ENCODE peak calls at places on chromosome 11, in eight cellular contexts. M is A549; Q is HAP-1; U is lung; J is CD8-positive, alpha-beta memory T cell; W is RWPE2; Y is prostate gland; C is adrenal gland. X is an unnamed sample.

GRCh38 chr11:121300313-121300971 is 7.9 kb downstream of the SC5D start:
- DNase-seq in M (no peak), Q (no peak), U (peak; percentile 38), J (no peak), W (no peak), Y (peak; percentile 36), C (no peak), X (no peak)

GRCh38 chr11:61895718-61896059 is 4.3 kb upstream of the FADS3 start:
- DNase-seq in M (no peak), Q (no peak), U (no peak), J (no peak), W (no peak), Y (no peak), C (no peak), X (no peak)

GRCh38 chr11:3132831-3133455 is 32.2 kb downstream of the OSBPL5 start:
- DNase-seq in M (no peak), Q (no peak), U (no peak), J (peak; percentile 37), W (peak; percentile 49), Y (no peak), C (no peak), X (peak; percentile 3)

GRCh38 chr11:34840736-34841386 is 75.3 kb downstream of the APIP start:
- DNase-seq in M (no peak), Q (peak; percentile 44), U (peak; percentile 37), J (no peak), W (no peak), Y (no peak), C (no peak), X (peak; percentile 15)

GRCh38 chr11:134360050-134360835 is 28.5 kb downstream of the GLB1L2 start:
- DNase-seq in M (peak; percentile 78), Q (peak; percentile 93), U (peak; percentile 65), J (peak; percentile 73), W (no peak), Y (peak; percentile 70), C (peak; percentile 85), X (peak; percentile 92)

GRCh38 chr11:120566176-120566575 is 54.6 kb downstream of the GRIK4 start:
- DNase-seq in M (no peak), Q (no peak), U (no peak), J (no peak), W (no peak), Y (no peak), C (no peak), X (no peak)

GRCh38 chr11:1392111-1392510 is 2.4 kb downstream of the BRSK2 start:
- DNase-seq in M (no peak), Q (no peak), U (no peak), J (no peak), W (no peak), Y (no peak), C (no peak), X (no peak)

GRCh38 chr11:118522571-118523072 is 4.7 kb upstream of the TTC36 start:
- DNase-seq in M (no peak), Q (peak; percentile 26), U (no peak), J (no peak), W (no peak), Y (no peak), C (no peak), X (peak; percentile 46)

GRCh38 chr11:45924927-45925326 is 2.5 kb downstream of the LARGE2 start:
- DNase-seq in M (no peak), Q (no peak), U (no peak), J (no peak), W (no peak), Y (no peak), C (no peak), X (no peak)

GRCh38 chr11:65274734-65275682 is 13.2 kb downstream of the POLA2 start:
- DNase-seq in M (peak; percentile 66), Q (peak; percentile 79), U (peak; percentile 84), J (peak; percentile 56), W (no peak), Y (peak; percentile 79), C (peak; percentile 84), X (peak; percentile 69)

GRCh38 chr11:82775736-82776346 is 42.2 kb upstream of the FAM181B start:
- DNase-seq in M (peak; percentile 42), Q (peak; percentile 81), U (no peak), J (no peak), W (no peak), Y (no peak), C (no peak), X (peak; percentile 75)

GRCh38 chr11:96122601-96123044 is 198.7 kb upstream of the MTMR2 start:
- DNase-seq in M (no peak), Q (no peak), U (no peak), J (no peak), W (peak; percentile 61), Y (peak; percentile 54), C (no peak), X (no peak)

GRCh38 chr11:11427185-11427944 is 74.3 kb upstream of the CSNK2A3 start:
- DNase-seq in M (no peak), Q (no peak), U (no peak), J (no peak), W (no peak), Y (no peak), C (no peak), X (no peak)

GRCh38 chr11:1049911-1050580 is 13.5 kb upstream of the MUC6 start:
- DNase-seq in M (no peak), Q (no peak), U (no peak), J (peak; percentile 48), W (peak; percentile 62), Y (no peak), C (no peak), X (peak; percentile 6)

GRCh38 chr11:12556155-12556554 is 118.1 kb upstream of the TEAD1 start:
- DNase-seq in M (no peak), Q (no peak), U (no peak), J (no peak), W (no peak), Y (no peak), C (no peak), X (no peak)

GRCh38 chr11:28146123-28146751 is 38.0 kb downstream of the METTL15 start:
- DNase-seq in M (peak; percentile 60), Q (no peak), U (no peak), J (no peak), W (no peak), Y (no peak), C (no peak), X (no peak)

GRCh38 chr11:15146271-15147003 is 31.7 kb downstream of the INSC start:
- DNase-seq in M (no peak), Q (no peak), U (no peak), J (no peak), W (no peak), Y (no peak), C (no peak), X (no peak)

GRCh38 chr11:117620131-117620530 is 176.9 kb downstream of the DSCAML1 start:
- DNase-seq in M (no peak), Q (no peak), U (no peak), J (no peak), W (no peak), Y (no peak), C (no peak), X (no peak)

GRCh38 chr11:44955019-44955738 is 4.5 kb upstream of the TP53I11 start:
- DNase-seq in M (peak; percentile 71), Q (no peak), U (peak; percentile 71), J (no peak), W (no peak), Y (no peak), C (no peak), X (peak; percentile 68)

GRCh38 chr11:37786214-37786755 is 1188.2 kb upstream of the RAG2 start:
- DNase-seq in M (no peak), Q (no peak), U (no peak), J (no peak), W (no peak), Y (no peak), C (no peak), X (no peak)

DNA sequence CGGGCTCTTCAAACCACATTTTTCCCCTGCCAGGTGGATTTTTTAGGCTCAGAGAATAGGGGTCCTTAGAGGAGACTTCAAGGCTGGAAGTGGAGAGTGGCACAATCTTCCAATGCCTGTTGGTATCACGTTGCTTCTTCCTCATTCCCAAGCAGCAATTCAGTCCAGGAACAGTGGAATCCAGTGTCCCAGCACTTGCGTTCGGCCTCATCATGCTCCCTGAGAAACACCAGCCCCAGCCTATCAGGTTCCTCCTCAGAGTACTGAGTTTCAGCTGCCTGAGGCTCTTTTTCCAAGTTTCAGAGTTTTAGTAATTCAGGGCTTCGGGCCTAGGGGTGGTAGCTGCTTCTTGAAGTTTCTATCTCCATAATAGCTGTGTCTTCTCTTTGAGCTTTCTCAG is 31.9 kb upstream of the NRGN start:
- DNase-seq in M (no peak), Q (no peak), U (no peak), J (no peak), W (no peak), Y (no peak), C (no peak), X (no peak)
- H3K4me3 ChIP-seq in M (no peak overlapping the region), Q (no peak overlapping the region), U (no peak overlapping the region), J (no peak overlapping the region), W (no peak overlapping the region), Y (no peak overlapping the region), C (no peak overlapping the region), X (no peak overlapping the region)

DNA sequence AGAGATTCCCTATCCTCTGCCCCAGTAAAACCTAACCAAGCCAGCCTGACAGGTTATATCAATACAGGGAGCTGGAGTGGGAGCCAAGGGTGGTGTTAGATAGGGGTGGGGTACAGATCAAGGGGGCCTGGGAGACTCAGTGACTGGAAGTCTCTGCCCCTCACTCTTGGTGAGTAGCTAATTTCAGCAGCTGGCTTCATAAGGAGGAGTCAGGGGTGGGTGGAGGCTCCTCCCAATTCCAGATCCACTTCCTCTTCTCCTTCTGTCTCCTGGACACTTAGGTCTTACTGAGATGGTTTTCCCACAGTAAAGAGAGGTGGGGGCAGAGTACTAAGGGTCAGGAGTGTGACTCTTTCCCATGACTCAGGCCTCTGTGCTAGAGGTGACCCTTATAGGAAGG is 1.2 kb upstream of the VSIG2 start:
- DNase-seq in M (no peak), Q (no peak), U (no peak), J (no peak), W (no peak), Y (no peak), C (no peak), X (no peak)
- H3K4me1 ChIP-seq in M (peaks cover 4% of the 10 kb centered on the region), Q (no peaks in the 10 kb centered on the region), U (peaks cover 24% of the 10 kb centered on the region), J (peaks cover 2% of the 10 kb centered on the region), W (peaks cover 5% of the 10 kb centered on the region), Y (no peaks in the 10 kb centered on the region), C (no peaks in the 10 kb centered on the region), X (no peaks in the 10 kb centered on the region)

DNA sequence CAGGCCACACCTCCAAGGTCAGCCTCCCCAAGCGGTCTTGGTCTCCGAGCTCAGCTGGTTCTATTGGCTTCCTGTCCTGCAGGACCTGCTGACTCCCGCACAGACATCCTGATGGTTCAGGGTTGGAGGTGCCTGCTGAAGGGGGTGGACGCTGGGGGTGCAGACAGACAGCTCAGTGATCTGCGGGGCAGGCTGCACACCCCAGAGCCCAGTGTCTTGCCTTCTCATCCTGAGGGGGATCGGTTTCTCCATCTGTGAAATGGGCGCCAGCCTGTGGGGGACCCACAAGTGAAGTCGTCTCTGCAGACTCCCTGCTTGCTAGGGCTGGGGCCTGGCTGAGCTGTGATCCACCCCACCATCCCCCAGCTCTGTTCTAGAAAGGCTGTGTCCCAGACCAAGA is 13.8 kb downstream of the FLRT1 start:
- DNase-seq in M (no peak), Q (no peak), U (no peak), J (no peak), W (no peak), Y (no peak), C (no peak), X (no peak)
- H3K9me3 ChIP-seq in M (no peaks in the 10 kb centered on the region), Q (no peaks in the 10 kb centered on the region), U (no peaks in the 10 kb centered on the region), J (no peaks in the 10 kb centered on the region), W (no peaks in the 10 kb centered on the region), Y (no peaks in the 10 kb centered on the region), C (no peaks in the 10 kb centered on the region), X (no peaks in the 10 kb centered on the region)

DNA sequence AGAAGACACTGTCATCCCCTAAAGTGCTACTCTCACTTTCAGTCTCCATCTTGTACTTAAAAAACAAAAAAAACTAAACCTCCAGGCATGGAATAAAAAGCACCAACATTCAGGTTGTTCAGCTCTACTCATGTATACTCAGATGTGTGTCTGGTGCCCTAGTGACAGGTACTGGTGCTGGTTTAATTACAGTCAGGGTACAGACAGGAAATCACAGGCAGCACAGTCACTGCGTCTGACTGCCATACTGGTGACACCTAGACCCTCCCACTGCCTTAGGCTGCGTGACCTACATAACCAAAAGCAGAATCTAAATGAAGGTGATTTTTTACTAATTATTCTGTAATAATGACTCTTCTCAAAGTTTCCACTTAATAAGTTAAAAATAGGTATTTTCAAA is at the start of gene ARHGAP32:
- DNase-seq in M (no peak), Q (no peak), U (no peak), J (no peak), W (no peak), Y (no peak), C (no peak), X (no peak)
- H3K4me3 ChIP-seq in M (no peak within 1 kb of the TSS), Q (no peak within 1 kb of the TSS), U (no peak within 1 kb of the TSS), J (no peak within 1 kb of the TSS), W (no peak within 1 kb of the TSS), Y (no peak within 1 kb of the TSS), C (no peak within 1 kb of the TSS), X (no peak within 1 kb of the TSS)

X was measured in BE2C.